ENCODE peak calls at places on chromosomes 2 and 18, in nine cellular contexts. K is cardiac fibroblast; A is uterus; X is posterior vena cava; J is MCF 10A; Z is left lobe of liver; V is mucosa of descending colon; W is amniotic stem cell; T is activated CD8-positive, alpha-beta T cell treated with anti-CD3 and anti-CD28 coated beads for 36 hours. C is an unnamed sample.

GRCh38 chr18:78021196-78021595 is 771.5 kb downstream of the GALR1 start:
- DNase-seq in V (no peak), K (no peak), Z (no peak), A (no peak), T (no peak), X (no peak), J (no peak), W (no peak), C (no peak)

GRCh38 chr2:64548795-64549194 is 24.7 kb downstream of the AFTPH start:
- DNase-seq in V (no peak), A (no peak), K (no peak), X (no peak), J (no peak), W (no peak), T (no peak), Z (no peak), C (no peak)

GRCh38 chr2:187985923-187986322 is 305.8 kb upstream of the GULP1 start:
- DNase-seq in K (peak), X (no peak), J (no peak), Z (no peak), W (no peak), A (no peak), V (no peak), T (no peak), C (no peak)

GRCh38 chr2:111032721-111033532 is 87.8 kb upstream of the BCL2L11 start:
- DNase-seq in Z (peak), K (peak), A (no peak), X (no peak), W (no peak), T (no peak), J (peak), V (peak), C (no peak)

GRCh38 chr2:71686781-71687180 is 233.4 kb downstream of the DYSF start:
- DNase-seq in K (no peak), T (no peak), V (no peak), X (peak), J (no peak), W (no peak), Z (no peak), A (no peak), C (no peak)

GRCh38 chr18:46623541-46623940 is 33.5 kb downstream of the LOXHD1 start:
- DNase-seq in W (no peak), Z (no peak), A (no peak), X (no peak), K (no peak), V (no peak), J (peak), T (peak), C (no peak)

GRCh38 chr2:240931319-240931949 is 25.3 kb downstream of the CROCC2 start:
- DNase-seq in V (no peak), W (no peak), T (no peak), K (no peak), Z (no peak), A (peak), X (no peak), J (no peak), C (peak)

GRCh38 chr2:3968736-3969135 is 265.4 kb downstream of the DCDC2C start:
- DNase-seq in K (no peak), T (no peak), Z (no peak), V (no peak), X (no peak), A (no peak), J (no peak), W (no peak), C (no peak)

GRCh38 chr2:20675701-20676352 is 8.9 kb downstream of the GDF7 start:
- DNase-seq in W (no peak), V (peak), J (peak), T (peak), Z (peak), K (no peak), X (peak), A (no peak), C (no peak)

GRCh38 chr2:127218843-127219715 is 1.0 kb downstream of the CYP27C1 start:
- DNase-seq in X (peak), W (peak), V (no peak), K (no peak), Z (no peak), A (peak), J (no peak), T (no peak), C (peak)

GRCh38 chr2:12844511-12844910 is 127.8 kb downstream of the TRIB2 start:
- DNase-seq in W (no peak), V (no peak), A (no peak), X (no peak), K (no peak), J (no peak), Z (no peak), T (no peak), C (peak)

GRCh38 chr2:223076573-223076972 is 24.6 kb downstream of the KCNE4 start:
- DNase-seq in W (no peak), X (no peak), V (no peak), J (peak), K (peak), Z (no peak), A (no peak), T (no peak), C (no peak)

GRCh38 chr2:223771480-223771879 is 65.9 kb downstream of the AP1S3 start:
- DNase-seq in J (no peak), W (no peak), A (no peak), T (no peak), V (no peak), K (no peak), Z (no peak), X (no peak), C (no peak)

GRCh38 chr18:39454866-39455265 is 1889.3 kb upstream of the CELF4 start:
- DNase-seq in T (no peak), W (no peak), V (no peak), X (no peak), K (no peak), A (no peak), J (peak), Z (no peak), C (no peak)

GRCh38 chr18:13551841-13552733 is 174.3 kb downstream of the FAM210A start:
- DNase-seq in X (no peak), K (no peak), T (no peak), V (no peak), J (no peak), W (no peak), A (no peak), Z (no peak), C (no peak)

GRCh38 chr2:164478205-164478604 is 143.1 kb downstream of the GRB14 start:
- DNase-seq in A (no peak), Z (no peak), J (no peak), X (no peak), V (no peak), K (no peak), T (no peak), W (no peak), C (no peak)

GRCh38 chr2:159925975-159926374 is 128.0 kb upstream of the CD302 start:
- DNase-seq in X (no peak), Z (no peak), W (no peak), K (no peak), V (no peak), J (no peak), A (no peak), T (no peak), C (no peak)

GRCh38 chr2:20884829-20885228 is 61.9 kb upstream of the LDAH start:
- DNase-seq in V (no peak), W (no peak), T (no peak), K (no peak), J (no peak), X (no peak), A (no peak), Z (no peak), C (no peak)

GRCh38 chr18:58097907-58098166 is 53.8 kb downstream of the NEDD4L start:
- DNase-seq in K (no peak), A (no peak), W (no peak), X (no peak), V (no peak), T (no peak), Z (no peak), J (no peak), C (no peak)

GRCh38 chr2:188765522-188765921 is 208.7 kb upstream of the COL3A1 start:
- DNase-seq in A (no peak), K (peak), X (no peak), W (peak), T (peak), Z (no peak), V (peak), J (peak), C (no peak)

GRCh38 chr2:196073521-196073920 is 4.9 kb upstream of the DNAH7 start:
- DNase-seq in A (no peak), T (no peak), V (peak), Z (no peak), W (no peak), J (peak), X (no peak), K (no peak), C (no peak)

GRCh38 chr18:58117685-58118403 is 73.8 kb downstream of the NEDD4L start:
- DNase-seq in A (no peak), K (peak), J (peak), V (peak), T (no peak), X (no peak), W (no peak), Z (peak), C (peak)

C was measured in ovary.